ENCODE peak calls at places on chromosomes 12 and 14, in eight cellular contexts. N, D, K, E, A, B, U and X are unnamed samples. For H3K4me1, the result is how much of the 10 kb centered on the place peaks cover.

GRCh38 chr14:97978336-97978735 is 1181.2 kb downstream of the VRK1 start:
- DNase-seq in N (peak), D (peak), K (peak), E (peak), A (peak), B (peak), U (peak), X (peak)

GRCh38 chr14:47959753-47960152 is 284.3 kb upstream of the MDGA2 start:
- DNase-seq in N (no peak), D (no peak), K (no peak), E (no peak), A (no peak), B (no peak), U (no peak), X (no peak)

GRCh38 chr12:13176257-13176656 is 20.3 kb upstream of the EMP1 start:
- DNase-seq in N (no peak), D (no peak), K (no peak), E (no peak), A (no peak), B (no peak), U (peak), X (no peak)

GRCh38 chr12:78018146-78018910 is 187.6 kb downstream of the NAV3 start:
- DNase-seq in N (no peak), D (no peak), K (no peak), E (no peak), A (no peak), B (no peak), U (no peak), X (no peak)

GRCh38 chr12:49019435-49020317 is 1.1 kb upstream of the PRKAG1 start:
- DNase-seq in N (no peak), D (no peak), K (no peak), E (peak), A (no peak), B (no peak), U (no peak), X (no peak)

GRCh38 chr12:52713960-52714886 is 10.9 kb upstream of the KRT77 start:
- DNase-seq in N (no peak), D (no peak), K (no peak), E (no peak), A (peak), B (no peak), U (no peak), X (no peak)

GRCh38 chr14:97066068-97066899 is 269.1 kb downstream of the VRK1 start:
- DNase-seq in N (no peak), D (no peak), K (no peak), E (no peak), A (no peak), B (no peak), U (no peak), X (no peak)

GRCh38 chr14:92040431-92041040 is 677 bp upstream of the TRIP11 start:
- DNase-seq in N (peak), D (no peak), K (no peak), E (no peak), A (no peak), B (no peak), U (peak), X (no peak)

GRCh38 chr12:132433641-132434395 is 56.1 kb upstream of the FBRSL1 start:
- DNase-seq in N (no peak), D (no peak), K (no peak), E (peak), A (peak), B (peak), U (no peak), X (no peak)

GRCh38 chr14:70808023-70808401 is 1.3 kb downstream of the MAP3K9 start:
- DNase-seq in N (no peak), D (peak), K (no peak), E (peak), A (no peak), B (peak), U (peak), X (no peak)

GRCh38 chr12:108691995-108692808 is 39.1 kb downstream of the CORO1C start:
- DNase-seq in N (no peak), D (peak), K (no peak), E (no peak), A (no peak), B (peak), U (peak), X (no peak)

GRCh38 chr12:108690191-108690518 is 41.2 kb downstream of the CORO1C start:
- DNase-seq in N (no peak), D (no peak), K (no peak), E (no peak), A (no peak), B (no peak), U (no peak), X (no peak)

GRCh38 chr12:108690799-108691153 is 40.5 kb downstream of the CORO1C start:
- DNase-seq in N (no peak), D (no peak), K (no peak), E (no peak), A (no peak), B (no peak), U (no peak), X (no peak)

GRCh38 chr12:108691154-108691994 is 39.9 kb downstream of the CORO1C start:
- DNase-seq in N (peak), D (peak), K (peak), E (peak), A (peak), B (peak), U (peak), X (peak)

DNA sequence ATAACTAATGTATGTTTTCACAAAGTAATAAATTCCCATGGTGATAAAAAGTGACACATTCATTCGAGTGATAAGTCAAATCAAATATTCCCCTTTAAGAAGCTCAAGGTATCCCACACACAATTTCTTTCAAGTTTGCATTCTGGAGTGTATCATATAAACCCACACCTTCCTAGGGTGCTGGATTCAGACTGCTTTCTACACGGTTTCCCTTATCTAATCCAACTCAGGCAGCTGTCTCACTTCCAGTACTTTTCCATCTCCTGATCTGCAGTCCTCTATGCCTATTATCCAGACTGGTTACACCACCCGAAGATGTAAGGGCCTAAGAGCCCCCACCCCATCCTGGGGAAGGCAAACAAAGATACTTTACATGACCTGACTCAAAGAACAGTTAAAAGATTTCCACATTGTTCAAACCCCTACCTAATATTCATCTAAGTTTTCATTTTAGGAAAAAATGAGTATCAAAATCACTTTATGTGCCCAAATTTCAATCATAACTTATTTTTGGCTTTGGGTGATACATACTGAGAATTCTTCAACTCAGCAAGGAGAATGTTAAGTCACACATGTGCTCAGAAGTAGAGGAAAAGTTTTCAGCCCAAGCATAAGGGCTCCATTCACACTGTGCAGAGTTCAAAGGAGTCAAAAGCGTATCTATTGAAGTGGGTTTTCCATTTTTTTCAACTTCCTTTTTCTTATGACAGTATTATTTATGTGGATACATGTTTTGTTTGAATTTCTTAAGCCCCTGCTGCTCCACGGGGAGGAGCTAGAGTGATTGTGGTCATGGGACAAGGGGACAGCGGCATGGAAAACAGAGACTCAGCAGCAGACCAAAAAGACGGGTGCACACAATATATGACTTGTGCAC is 41.8 kb downstream of the CORO1C start:
- DNase-seq in N (no peak), D (no peak), K (no peak), E (peak), A (no peak), B (no peak), U (no peak), X (peak)
- H3K4me1 ChIP-seq in N (half or more), D (under half), K (half or more), E (half or more), A (half or more), B (under half), U (under half), X (half or more)

GRCh38 chr14:68592948-68593347 is 199.9 kb downstream of the ZFP36L1 start:
- DNase-seq in N (no peak), D (no peak), K (no peak), E (no peak), A (no peak), B (no peak), U (no peak), X (no peak)
- H3K4me1 ChIP-seq in N (under half), D (under half), K (under half), E (under half), A (under half), B (under half), U (under half), X (under half)

GRCh38 chr14:75224561-75224960 is 48.1 kb upstream of the TMED10 start:
- DNase-seq in N (no peak), D (no peak), K (no peak), E (no peak), A (no peak), B (no peak), U (no peak), X (no peak)

GRCh38 chr14:75229576-75229922 is 49.1 kb upstream of the FOS start:
- DNase-seq in N (no peak), D (no peak), K (no peak), E (no peak), A (no peak), B (peak), U (peak), X (no peak)

GRCh38 chr14:75223664-75224154 is 47.3 kb upstream of the TMED10 start:
- DNase-seq in N (no peak), D (peak), K (no peak), E (peak), A (no peak), B (no peak), U (peak), X (peak)

GRCh38 chr14:75229923-75230792 is 48.5 kb upstream of the FOS start:
- DNase-seq in N (peak), D (no peak), K (no peak), E (no peak), A (no peak), B (peak), U (peak), X (no peak)

DNA sequence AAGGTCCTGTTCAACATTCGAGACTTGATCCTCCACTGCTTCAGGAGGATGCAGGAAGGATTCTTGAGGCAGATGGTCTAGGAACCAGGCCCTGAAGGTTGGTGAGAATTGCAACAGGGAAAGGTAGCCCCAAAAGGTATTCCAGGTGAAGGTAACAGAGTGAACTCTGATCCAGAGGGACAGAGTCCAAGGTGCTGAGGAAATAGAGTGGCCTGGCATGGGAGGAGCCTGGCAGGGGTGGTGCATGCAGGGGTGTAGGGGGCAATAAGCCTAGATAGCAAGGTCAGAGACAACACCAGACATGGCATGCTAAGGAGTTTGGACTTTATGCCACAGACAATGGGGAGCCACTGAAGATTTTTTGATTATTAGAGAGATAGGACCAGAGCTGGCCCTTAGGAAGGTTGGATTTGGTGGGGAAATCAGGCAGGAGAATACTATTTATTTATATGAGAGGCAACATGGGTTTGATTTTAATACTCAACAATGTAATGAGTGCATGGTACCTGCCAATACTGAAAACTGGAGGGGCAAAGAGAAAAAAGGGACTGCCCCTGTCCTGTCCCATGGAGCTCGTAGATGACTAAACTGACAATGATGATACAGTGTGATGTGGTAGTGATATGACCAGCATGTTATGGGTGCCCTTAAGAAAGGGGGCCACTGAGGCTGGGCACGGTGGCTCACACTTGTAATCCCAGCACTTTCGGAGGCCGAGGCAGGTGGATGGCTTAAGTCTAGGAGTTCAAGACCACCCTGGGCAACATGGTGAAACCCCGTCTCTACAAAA is 50.5 kb upstream of the TMED10 start:
- DNase-seq in N (no peak), D (no peak), K (no peak), E (no peak), A (no peak), B (no peak), U (peak), X (no peak)
- H3K4me1 ChIP-seq in N (under half), D (under half), K (under half), E (under half), A (half or more), B (under half), U (under half), X (under half)

DNA sequence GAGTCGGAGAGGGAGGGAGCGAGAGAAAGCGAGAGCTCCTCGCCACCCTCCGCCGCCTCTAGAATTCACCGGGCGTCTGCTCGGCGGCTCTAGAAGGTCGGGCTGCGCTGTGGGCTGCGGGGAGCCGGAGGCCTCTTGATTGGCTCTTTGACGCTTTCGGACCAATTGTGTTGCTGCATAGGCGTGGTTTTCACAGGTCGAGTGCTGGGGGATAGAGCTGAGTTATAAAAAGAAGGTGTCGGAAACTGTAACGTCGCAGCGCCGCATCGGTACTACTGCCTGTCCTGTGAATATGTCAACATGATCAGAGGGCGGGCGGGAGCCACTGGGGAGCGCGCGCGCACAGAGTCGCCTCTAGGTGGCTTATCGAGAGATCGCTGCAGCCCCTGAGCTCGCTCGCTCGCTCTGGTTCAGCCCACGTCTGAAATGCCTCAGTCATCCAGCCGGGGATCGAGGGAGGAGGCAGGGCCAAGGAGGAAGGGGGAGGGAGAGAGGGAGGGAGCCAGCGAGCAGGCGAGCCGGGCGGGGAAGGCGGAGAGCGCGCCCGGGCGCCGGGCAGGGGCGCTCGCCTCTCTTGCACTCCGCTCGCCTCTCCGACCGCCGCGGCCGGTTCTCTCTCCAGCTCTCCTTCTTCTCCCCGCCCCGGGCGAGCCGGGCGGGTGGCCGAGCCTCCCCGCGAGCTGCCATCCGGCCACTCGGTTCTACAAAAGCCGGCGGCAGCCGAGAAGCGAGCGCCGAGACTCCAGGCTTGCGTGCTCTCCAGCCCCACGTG is at the start of gene TBX3:
- DNase-seq in N (peak), D (peak), K (peak), E (peak), A (peak), B (peak), U (peak), X (peak)
- H3K4me1 ChIP-seq in N (under half), D (under half), K (under half), E (under half), A (under half), B (under half), U (under half), X (under half)

DNA sequence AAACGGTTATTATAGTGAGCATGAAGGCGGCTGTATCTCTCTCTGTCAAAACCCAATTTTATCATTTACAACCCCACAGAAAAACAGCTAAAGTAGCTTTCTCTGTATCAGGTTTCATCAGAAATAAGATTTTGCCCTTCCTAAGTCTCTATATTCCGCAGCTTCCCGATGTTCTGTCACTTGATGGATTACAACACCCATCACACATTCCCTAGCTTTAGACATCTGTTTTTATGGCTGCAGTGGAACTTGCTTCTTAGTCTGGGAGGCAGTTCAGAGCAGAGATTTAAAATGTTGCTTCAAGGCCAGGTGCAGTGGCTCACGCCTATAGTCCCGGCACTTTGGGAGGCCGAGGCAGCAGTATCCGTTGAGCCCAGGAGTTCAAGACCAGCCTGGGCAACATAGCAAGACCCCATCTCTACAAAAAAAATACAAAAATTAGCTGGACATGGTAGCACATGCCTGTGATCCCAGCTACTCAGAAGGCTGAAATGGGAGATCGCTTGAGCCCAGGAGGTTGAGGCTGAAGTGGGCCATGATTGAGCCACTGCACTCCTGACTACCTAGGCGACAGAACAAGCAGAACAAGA is 27.6 kb upstream of the FOXN3 start:
- DNase-seq in N (no peak), D (no peak), K (no peak), E (no peak), A (no peak), B (no peak), U (no peak), X (peak)
- H3K4me1 ChIP-seq in N (under half), D (under half), K (under half), E (under half), A (under half), B (under half), U (under half), X (under half)

GRCh38 chr12:68306564-68306963 is 25.6 kb downstream of the MDM1 start:
- DNase-seq in N (no peak), D (no peak), K (no peak), E (no peak), A (no peak), B (no peak), U (no peak), X (no peak)

GRCh38 chr12:68305278-68305677 is 26.9 kb downstream of the MDM1 start:
- DNase-seq in N (no peak), D (no peak), K (no peak), E (no peak), A (no peak), B (no peak), U (no peak), X (no peak)

GRCh38 chr12:68297929-68298328 is 34.2 kb downstream of the MDM1 start:
- DNase-seq in N (no peak), D (no peak), K (no peak), E (no peak), A (no peak), B (no peak), U (no peak), X (no peak)

GRCh38 chr12:68304626-68305025 is 27.5 kb downstream of the MDM1 start:
- DNase-seq in N (peak), D (no peak), K (no peak), E (no peak), A (no peak), B (no peak), U (no peak), X (no peak)

GRCh38 chr12:68303850-68304249 is 28.3 kb downstream of the MDM1 start:
- DNase-seq in N (no peak), D (no peak), K (no peak), E (no peak), A (no peak), B (no peak), U (no peak), X (no peak)
- H3K4me1 ChIP-seq in N (under half), D (under half), K (under half), E (under half), A (under half), B (under half), U (under half), X (under half)